ENCODE peak calls at places on chromosome 17, in six cellular contexts. R is CD8-positive, alpha-beta T cell; Z is IMR-90; U is astrocyte; S is ovary; G is left ventricle myocardium inferior. F is an unnamed sample.

GRCh38 chr17:47717845-47718621 is 15.0 kb upstream of the TBX21 start:
- DNase-seq in R (no peak), Z (no peak), U (peak; percentile 25), S (no peak), G (no peak), F (no peak)

GRCh38 chr17:17836818-17837379 is at the start of gene SREBF1:
- DNase-seq in R (peak; percentile 63), Z (peak; percentile 37), U (no peak), S (peak; percentile 63), G (peak; percentile 69), F (peak; percentile 51)

GRCh38 chr17:79388556-79389295 is 222.1 kb downstream of the RBFOX3 start:
- DNase-seq in R (no peak), Z (peak; percentile 27), U (no peak), S (no peak), G (peak; percentile 50), F (peak; percentile 56)

GRCh38 chr17:48593126-48593829 is at the start of gene HOXB5:
- DNase-seq in R (no peak), Z (peak; percentile 22), U (peak; percentile 44), S (no peak), G (no peak), F (no peak)

GRCh38 chr17:59381716-59382570 is 50.5 kb downstream of the YPEL2 start:
- DNase-seq in R (no peak), Z (no peak), U (no peak), S (no peak), G (peak; percentile 59), F (no peak)

GRCh38 chr17:66275651-66276050 is 26.8 kb upstream of the PRKCA start:
- DNase-seq in R (no peak), Z (peak; percentile 97), U (peak; percentile 97), S (no peak), G (no peak), F (peak; percentile 96)

GRCh38 chr17:51228177-51228576 is 31.7 kb downstream of the MBTD1 start:
- DNase-seq in R (no peak), Z (peak; percentile 68), U (peak; percentile 83), S (no peak), G (no peak), F (peak; percentile 43)

GRCh38 chr17:4679652-4680051 is 24.3 kb downstream of the PELP1 start:
- DNase-seq in R (no peak), Z (peak; percentile 79), U (peak; percentile 60), S (no peak), G (no peak), F (peak; percentile 81)

GRCh38 chr17:27596571-27597187 is 34.3 kb upstream of the LGALS9 start:
- DNase-seq in R (no peak), Z (no peak), U (no peak), S (no peak), G (no peak), F (no peak)

GRCh38 chr17:28317965-28318758 is 838 bp upstream of the TMEM97 start:
- DNase-seq in R (no peak), Z (no peak), U (no peak), S (no peak), G (no peak), F (no peak)

GRCh38 chr17:41919165-41919817 is 540 bp upstream of the ACLY start:
- DNase-seq in R (no peak), Z (no peak), U (no peak), S (no peak), G (no peak), F (peak; percentile 67)

GRCh38 chr17:38918916-38919315 is 6.5 kb upstream of the LASP1NB start:
- DNase-seq in R (no peak), Z (no peak), U (no peak), S (no peak), G (no peak), F (no peak)

GRCh38 chr17:82085031-82085861 is 12.8 kb downstream of the FASN start:
- DNase-seq in R (no peak), Z (no peak), U (no peak), S (no peak), G (no peak), F (no peak)

GRCh38 chr17:50934672-50935200 is 68.6 kb upstream of the TOB1 start:
- DNase-seq in R (no peak), Z (no peak), U (no peak), S (no peak), G (no peak), F (no peak)

GRCh38 chr17:33686171-33686570 is 393.1 kb upstream of the ASIC2 start:
- DNase-seq in R (no peak), Z (no peak), U (no peak), S (no peak), G (no peak), F (no peak)

GRCh38 chr17:72618018-72618509 is 474.4 kb downstream of the SLC39A11 start:
- DNase-seq in R (peak; percentile 48), Z (no peak), U (no peak), S (no peak), G (no peak), F (peak; percentile 61)

GRCh38 chr17:50564916-50565315 is 4.4 kb downstream of the CACNA1G start:
- DNase-seq in R (no peak), Z (peak; percentile 56), U (peak; percentile 34), S (peak; percentile 81), G (peak; percentile 67), F (peak; percentile 37)

GRCh38 chr17:1461193-1461944 is 5.3 kb upstream of the CRK start:
- DNase-seq in R (no peak), Z (no peak), U (no peak), S (no peak), G (no peak), F (no peak)

GRCh38 chr17:15955793-15956541 is 11.0 kb downstream of the ADORA2B start:
- DNase-seq in R (no peak), Z (no peak), U (no peak), S (no peak), G (no peak), F (no peak)

GRCh38 chr17:40224707-40225092 is 5.6 kb downstream of the WIPF2 start:
- DNase-seq in R (no peak), Z (peak; percentile 55), U (peak; percentile 86), S (no peak), G (no peak), F (peak; percentile 10)

GRCh38 chr17:44358066-44358465 is 5.6 kb downstream of the FAM171A2 start:
- DNase-seq in R (no peak), Z (no peak), U (no peak), S (no peak), G (no peak), F (no peak)

GRCh38 chr17:44355310-44355640 is 8.4 kb downstream of the FAM171A2 start:
- DNase-seq in R (no peak), Z (no peak), U (no peak), S (no peak), G (no peak), F (no peak)

GRCh38 chr17:44355642-44356099 is 8.0 kb downstream of the FAM171A2 start:
- DNase-seq in R (no peak), Z (no peak), U (no peak), S (no peak), G (no peak), F (no peak)

GRCh38 chr17:44354582-44355309 is 8.9 kb downstream of the FAM171A2 start:
- DNase-seq in R (peak; percentile 68), Z (no peak), U (no peak), S (peak; percentile 58), G (peak; percentile 60), F (no peak)

DNA sequence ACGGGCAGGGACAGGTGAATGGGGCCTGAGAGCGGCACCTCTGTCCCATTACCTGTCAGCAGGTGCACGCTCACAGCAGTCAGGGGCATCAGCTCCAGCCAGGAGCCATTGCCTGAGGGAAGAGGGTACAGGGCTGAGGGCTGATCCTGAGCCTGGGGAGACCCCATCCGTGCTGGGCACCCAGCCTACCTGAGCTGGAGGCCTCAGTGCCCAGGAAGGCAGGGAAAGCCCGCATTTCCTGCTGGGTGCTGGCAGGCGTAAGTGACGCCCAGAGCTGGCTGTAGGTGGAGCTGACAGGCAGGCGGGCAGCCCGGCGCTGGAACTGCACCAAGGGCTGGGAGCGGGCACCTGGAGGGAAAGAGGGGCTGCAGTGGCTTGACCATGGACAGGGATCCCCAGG is 7.4 kb downstream of the FAM171A2 start:
- DNase-seq in R (no peak), Z (no peak), U (no peak), S (no peak), G (no peak), F (no peak)
- TF ChIP-seq CTCF in R (no peak), Z (no peak), U (no peak), S (no peak), G (no peak), F (no peak)

DNA sequence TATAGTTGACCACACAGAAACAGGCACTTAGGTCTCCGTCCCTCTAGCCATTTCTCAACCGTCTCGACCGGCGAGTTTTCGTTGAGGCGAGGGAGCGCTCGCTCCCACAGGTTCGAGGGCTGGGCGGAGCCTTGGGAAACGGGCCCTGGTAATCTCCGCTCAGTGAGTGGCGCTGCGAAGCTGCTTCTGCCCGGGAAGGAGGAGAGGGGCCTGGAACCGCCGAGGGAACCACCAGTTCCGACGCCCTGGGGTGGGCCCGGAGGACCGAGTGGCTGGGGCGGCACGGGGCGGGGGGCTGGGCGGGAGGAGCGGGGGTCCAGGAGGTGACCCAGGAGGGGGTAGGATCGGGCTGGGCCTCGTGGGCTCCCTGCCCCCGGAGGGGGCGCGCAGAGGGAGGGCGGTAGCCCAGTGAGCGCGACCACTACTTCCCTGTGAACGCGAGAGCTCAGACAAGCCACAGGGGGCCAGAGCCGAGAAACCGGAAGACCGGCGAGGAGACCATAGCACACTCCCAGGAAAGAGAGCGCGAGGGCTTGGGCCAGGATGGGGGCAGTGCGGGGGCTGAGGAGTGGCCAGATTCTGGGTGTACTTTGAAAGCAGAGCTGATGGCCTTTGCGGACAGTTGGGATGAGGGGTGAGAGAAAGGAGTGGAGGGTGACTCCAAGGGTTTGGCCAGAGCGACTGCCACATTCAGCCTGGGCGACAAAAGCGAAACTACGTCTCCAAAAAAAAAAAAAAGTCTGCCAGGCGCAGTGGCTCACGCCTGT is 29.9 kb upstream of the ARL4D start:
- DNase-seq in R (peak; percentile 68), Z (peak; percentile 70), U (peak; percentile 70), S (peak; percentile 84), G (peak; percentile 84), F (peak; percentile 83)
- H3K4me3 ChIP-seq in R (peak overlapping the region; percentile 73), Z (peak overlapping the region; percentile 6), U (peak overlapping the region; percentile 56), S (peak overlapping the region; percentile 62), G (peak overlapping the region; percentile 73), F (peak overlapping the region; percentile 58)

GRCh38 chr17:32471652-32472051 is 15.1 kb upstream of the CDK5R1 start:
- DNase-seq in R (no peak), Z (no peak), U (no peak), S (no peak), G (no peak), F (no peak)
- TF ChIP-seq CTCF in R (no peak), Z (no peak), U (no peak), S (no peak), G (no peak), F (no peak)

GRCh38 chr17:55567240-55568216 is 56.3 kb upstream of the SMIM36 start:
- DNase-seq in R (no peak), Z (no peak), U (no peak), S (peak; percentile 92), G (peak; percentile 66), F (no peak)
- H3K4me3 ChIP-seq in R (no peak overlapping the region), Z (no peak overlapping the region), U (no peak overlapping the region), S (no peak overlapping the region), G (no peak overlapping the region), F (no peak overlapping the region)